ENCODE peak calls at places on chromosomes 1 and 21, in six cellular contexts. R, W, X, V, I and Z are unnamed samples.

GRCh38 chr1:170010443-170010842 is 64.1 kb downstream of the KIFAP3 start:
- DNase-seq in I (peak), V (no peak), R (peak), X (no peak), W (peak), Z (peak)

GRCh38 chr1:210707300-210707699 is 378.6 kb downstream of the HHAT start:
- DNase-seq in W (no peak), V (no peak), I (no peak), R (no peak), X (no peak), Z (no peak)

GRCh38 chr1:198465201-198466144 is 75.0 kb downstream of the ATP6V1G3 start:
- DNase-seq in I (peak), X (no peak), V (no peak), R (peak), W (peak), Z (peak)

GRCh38 chr1:223540485-223541106 is 124.9 kb downstream of the CAPN8 start:
- DNase-seq in R (no peak), V (no peak), I (no peak), W (no peak), X (no peak), Z (no peak)

GRCh38 chr1:75668813-75669212 is 55.7 kb upstream of the ACADM start:
- DNase-seq in W (no peak), R (no peak), X (no peak), V (no peak), I (no peak), Z (no peak)

GRCh38 chr1:115330480-115331013 is 7.5 kb downstream of the NGF start:
- DNase-seq in V (no peak), R (peak), I (peak), W (no peak), X (no peak), Z (peak)

GRCh38 chr1:78333426-78334012 is 157.3 kb upstream of the PTGFR start:
- DNase-seq in R (peak), X (no peak), I (peak), V (peak), W (no peak), Z (peak)

GRCh38 chr1:116544588-116545358 is 26.1 kb downstream of the CD58 start:
- DNase-seq in R (no peak), I (no peak), V (no peak), X (no peak), W (no peak), Z (no peak)

GRCh38 chr1:203286161-203286984 is 18.9 kb upstream of the BTG2 start:
- DNase-seq in I (peak), X (no peak), W (no peak), R (peak), V (no peak), Z (no peak)

GRCh38 chr21:43333301-43334062 is 93.4 kb downstream of the SIK1 start:
- DNase-seq in I (peak), X (no peak), W (peak), V (peak), R (peak), Z (peak)

GRCh38 chr1:21594495-21594894 is 74.7 kb downstream of the RAP1GAP start:
- DNase-seq in W (no peak), X (no peak), I (no peak), V (no peak), R (peak), Z (no peak)

GRCh38 chr21:18142639-18143038 is 102.0 kb upstream of the CHODL start:
- DNase-seq in R (no peak), V (no peak), X (no peak), W (no peak), I (no peak), Z (no peak)

GRCh38 chr1:239367417-239367816 is 19.0 kb upstream of the CHRM3 start:
- DNase-seq in R (no peak), I (no peak), V (no peak), X (no peak), W (no peak), Z (no peak)

GRCh38 chr1:171814692-171815091 is 26.6 kb upstream of the DNM3 start:
- DNase-seq in R (no peak), V (no peak), W (no peak), I (no peak), X (no peak), Z (peak)

GRCh38 chr1:15326691-15327530 is 79.9 kb downstream of the FHAD1 start:
- DNase-seq in I (no peak), R (no peak), W (peak), V (no peak), X (no peak), Z (no peak)

GRCh38 chr1:204251926-204252689 is 38.3 kb upstream of the GOLT1A start:
- DNase-seq in R (no peak), X (no peak), I (no peak), W (no peak), V (no peak), Z (no peak)

GRCh38 chr1:32240140-32240951 is 6.7 kb upstream of the FAM167B start:
- DNase-seq in R (peak), V (peak), I (peak), X (peak), W (peak), Z (peak)

GRCh38 chr1:55275976-55276375 is 60.8 kb upstream of the USP24 start:
- DNase-seq in V (no peak), I (peak), W (no peak), X (no peak), R (no peak), Z (peak)

GRCh38 chr1:55276671-55277376 is 61.7 kb upstream of the USP24 start:
- DNase-seq in V (no peak), W (no peak), R (no peak), X (no peak), I (no peak), Z (no peak)

GRCh38 chr1:55277377-55278130 is 62.4 kb upstream of the USP24 start:
- DNase-seq in I (peak), X (peak), R (peak), V (peak), W (peak), Z (peak)

GRCh38 chr1:55275151-55275748 is 60.1 kb upstream of the USP24 start:
- DNase-seq in V (no peak), W (no peak), R (no peak), I (no peak), X (no peak), Z (peak)

GRCh38 chr1:55272994-55273393 is 57.8 kb upstream of the USP24 start:
- DNase-seq in V (peak), W (no peak), X (no peak), R (peak), I (no peak), Z (no peak)
- H3K4me2 ChIP-seq in V (no peak), W (no peak), X (no peak), R (no peak), I (no peak), Z (no peak)

GRCh38 chr1:19599810-19600209 is 44.3 kb upstream of the NBL1 start:
- DNase-seq in W (no peak), R (no peak), X (no peak), V (no peak), I (no peak), Z (no peak)
- H2BK15ac ChIP-seq in W (no peak), R (no peak), X (no peak), V (no peak), I (no peak), Z (no peak)

GRCh38 chr1:84721152-84721551 is 30.9 kb upstream of the SSX2IP start:
- DNase-seq in W (no peak), I (peak), V (no peak), X (no peak), R (no peak), Z (peak)
- H2BK5ac ChIP-seq in W (no peak), I (no peak), V (no peak), X (no peak), R (no peak), Z (no peak)

GRCh38 chr1:196651079-196651478 is 764 bp upstream of the CFH start:
- DNase-seq in I (no peak), R (no peak), W (no peak), X (no peak), V (no peak), Z (no peak)

GRCh38 chr1:196655037-196655436 is 3.2 kb downstream of the CFH start:
- DNase-seq in X (no peak), V (no peak), W (no peak), R (no peak), I (no peak), Z (no peak)

GRCh38 chr1:196651637-196652215 is at the start of gene CFH:
- DNase-seq in I (peak), R (no peak), V (no peak), X (no peak), W (no peak), Z (peak)

GRCh38 chr1:196655494-196655893 is 3.7 kb downstream of the CFH start:
- DNase-seq in V (no peak), I (no peak), W (no peak), X (no peak), R (no peak), Z (no peak)

GRCh38 chr1:196654271-196654670 is 2.4 kb downstream of the CFH start:
- DNase-seq in R (no peak), I (no peak), X (no peak), V (no peak), W (no peak), Z (no peak)
- H3K4me2 ChIP-seq in R (no peak), I (peak), X (no peak), V (no peak), W (no peak), Z (no peak)

DNA sequence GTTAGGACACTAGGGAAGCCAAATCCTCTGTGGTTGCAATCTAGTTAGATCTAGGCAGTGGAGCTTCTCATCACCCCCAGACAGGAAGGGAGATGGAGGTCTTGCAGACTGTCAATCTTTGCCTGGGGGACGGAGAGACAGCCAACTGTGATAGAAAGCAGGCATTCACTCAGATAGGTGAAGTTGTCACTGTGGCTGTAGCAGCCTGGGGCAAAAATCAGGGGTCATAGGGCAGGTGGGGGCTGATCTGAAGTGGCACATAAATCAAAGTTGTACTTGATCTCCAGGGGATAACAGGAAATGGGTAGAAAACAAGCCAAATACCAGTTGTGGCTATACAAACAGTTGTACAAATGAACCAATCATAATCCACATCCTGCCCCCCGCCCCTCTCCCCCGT is 620.9 kb upstream of the USP24 start:
- DNase-seq in X (no peak), W (no peak), V (no peak), R (no peak), I (no peak), Z (no peak)
- H2BK15ac ChIP-seq in X (no peak), W (no peak), V (no peak), R (no peak), I (no peak), Z (peak)

GRCh38 chr1:9413143-9413876 is 120.6 kb downstream of the SPSB1 start:
- DNase-seq in I (peak), V (peak), R (peak), W (no peak), X (peak), Z (peak)
- H2BK5ac ChIP-seq in I (peak), V (no peak), R (peak), W (peak), X (peak), Z (peak)

GRCh38 chr1:65279092-65279448 is 30.3 kb upstream of the DNAJC6 start:
- DNase-seq in V (no peak), W (no peak), R (peak), I (peak), X (no peak), Z (no peak)

GRCh38 chr1:65281846-65282245 is 27.5 kb upstream of the DNAJC6 start:
- DNase-seq in R (no peak), X (no peak), I (no peak), V (no peak), W (no peak), Z (no peak)

GRCh38 chr1:65276197-65276884 is 33.0 kb upstream of the DNAJC6 start:
- DNase-seq in X (no peak), R (no peak), W (no peak), V (no peak), I (no peak), Z (no peak)

GRCh38 chr1:65278344-65279091 is 30.8 kb upstream of the DNAJC6 start:
- DNase-seq in X (no peak), R (peak), W (no peak), I (peak), V (no peak), Z (no peak)

GRCh38 chr1:65277605-65278343 is 31.6 kb upstream of the DNAJC6 start:
- DNase-seq in R (peak), V (no peak), I (no peak), X (no peak), W (no peak), Z (no peak)
- H3K4me2 ChIP-seq in R (no peak), V (peak), I (no peak), X (peak), W (no peak), Z (no peak)

GRCh38 chr1:17359808-17360207 is 12.2 kb upstream of the PADI6 start:
- DNase-seq in X (no peak), R (no peak), V (no peak), I (no peak), W (no peak), Z (no peak)
- H2BK15ac ChIP-seq in X (no peak), R (no peak), V (no peak), I (no peak), W (no peak), Z (no peak)